ENCODE peak calls at places on chromosomes 4 and X, in seven cellular contexts. M is stimulated activated CD4-positive, alpha-beta T cell treated with anti-CD3 and anti-CD28 coated beads, Interleukin-2, amount 100 ng/mL, for 48 hours; F is RPMI7951; T is activated T-cell treated with anti-CD3 and anti-CD28 coated beads, Interleukin-2, amount 50 U/mL, for 4 hours; C is neural crest cell; P is GDM1; G is GM03348. U is an unnamed sample.

GRCh38 chr4:771464-771863 is 54.5 kb downstream of the CPLX1 start:
- DNase-seq in M (no peak), C (no peak), P (no peak), F (no peak), G (no peak), T (no peak), U (no peak)

GRCh38 chr4:141425124-141425523 is 204.4 kb downstream of the ZNF330 start:
- DNase-seq in C (no peak), G (peak; percentile 24), M (no peak), F (no peak), T (no peak), P (no peak), U (no peak)

GRCh38 chr4:118974758-118975157 is 86.1 kb downstream of the SYNPO2 start:
- DNase-seq in C (no peak), G (peak; percentile 31), M (no peak), T (no peak), F (no peak), P (no peak), U (no peak)

GRCh38 chr4:128220286-128221235 is 67.1 kb downstream of the PGRMC2 start:
- DNase-seq in F (peak; percentile 58), T (no peak), M (no peak), P (no peak), G (peak; percentile 68), C (no peak), U (no peak)

GRCh38 chr4:56699537-56699936 is 18.4 kb upstream of the HOPX start:
- DNase-seq in P (no peak), C (no peak), M (no peak), G (no peak), F (no peak), T (no peak), U (no peak)

GRCh38 chr4:151344948-151345347 is 19.5 kb upstream of the SH3D19 start:
- DNase-seq in T (no peak), P (no peak), M (no peak), G (no peak), F (no peak), C (no peak), U (no peak)

GRCh38 chrX:40331766-40332165 is 234.0 kb upstream of the BCOR start:
- DNase-seq in T (no peak), P (no peak), M (no peak), G (no peak), F (no peak), C (no peak), U (no peak)

GRCh38 chr4:139978692-139979091 is 175.3 kb downstream of the MAML3 start:
- DNase-seq in F (no peak), T (no peak), P (peak; percentile 70), G (no peak), C (no peak), M (no peak), U (no peak)

GRCh38 chr4:23889814-23890269 is at the start of gene PPARGC1A:
- DNase-seq in C (peak; percentile 13), M (no peak), G (no peak), F (peak; percentile 26), T (no peak), P (no peak), U (no peak)

GRCh38 chr4:157314906-157315305 is 94.4 kb downstream of the GRIA2 start:
- DNase-seq in F (no peak), M (no peak), T (no peak), C (no peak), P (no peak), G (no peak), U (no peak)

GRCh38 chr4:40419231-40419912 is 84.2 kb downstream of the CHRNA9 start:
- DNase-seq in T (no peak), F (no peak), P (no peak), C (no peak), G (no peak), M (no peak), U (no peak)

GRCh38 chrX:153671589-153672530 is 1.8 kb downstream of the PNCK start:
- DNase-seq in P (no peak), T (no peak), G (no peak), M (no peak), F (no peak), C (no peak), U (no peak)

GRCh38 chrX:35101901-35102300 is 159.3 kb downstream of the FAM47B start:
- DNase-seq in P (no peak), T (no peak), C (no peak), M (no peak), F (no peak), G (no peak), U (no peak)

GRCh38 chrX:87409113-87409841 is 108.3 kb upstream of the KLHL4 start:
- DNase-seq in P (no peak), M (no peak), C (no peak), T (no peak), G (no peak), F (peak; percentile 93), U (no peak)

GRCh38 chr4:147425019-147425418 is 55.9 kb upstream of the EDNRA start:
- DNase-seq in G (no peak), M (no peak), F (peak; percentile 64), C (no peak), T (no peak), P (no peak), U (no peak)

GRCh38 chr4:65983062-65983461 is 312.8 kb upstream of the EPHA5 start:
- DNase-seq in M (no peak), P (no peak), C (no peak), F (no peak), G (no peak), T (no peak), U (no peak)

GRCh38 chr4:3729188-3729884 is 36.8 kb upstream of the ADRA2C start:
- DNase-seq in G (peak; percentile 86), C (no peak), M (no peak), T (no peak), F (no peak), P (no peak), U (no peak)

GRCh38 chr4:88803600-88804096 is 106.0 kb upstream of the NAP1L5 start:
- DNase-seq in C (no peak), M (no peak), G (peak; percentile 52), F (peak; percentile 61), P (no peak), T (no peak), U (no peak)

GRCh38 chr4:152352645-152353116 is 183.2 kb downstream of the FBXW7 start:
- DNase-seq in P (peak; percentile 88), C (peak; percentile 34), M (no peak), G (peak; percentile 81), T (no peak), F (peak; percentile 98), U (peak; percentile 33)

GRCh38 chr4:25235401-25235800 is 1.6 kb downstream of the PI4K2B start:
- DNase-seq in G (no peak), M (no peak), C (no peak), F (no peak), P (no peak), T (no peak), U (no peak)

GRCh38 chrX:72313757-72314156 is 8.0 kb upstream of the CITED1 start:
- DNase-seq in M (no peak), T (no peak), G (no peak), F (no peak), C (no peak), P (no peak), U (no peak)

GRCh38 chr4:158858410-158859189 is 89.8 kb downstream of the FNIP2 start:
- DNase-seq in T (no peak), C (no peak), M (no peak), F (peak; percentile 66), G (peak; percentile 43), P (no peak), U (no peak)

GRCh38 chr4:10119773-10120172 is 3.2 kb upstream of the WDR1 start:
- DNase-seq in F (no peak), T (no peak), G (no peak), P (no peak), M (no peak), C (no peak), U (no peak)

GRCh38 chr4:88880501-88881226 is 176.3 kb downstream of the FAM13A start:
- DNase-seq in F (peak; percentile 24), P (no peak), G (no peak), M (no peak), C (no peak), T (no peak), U (no peak)

GRCh38 chrX:93242897-93243296 is 430.5 kb downstream of the NAP1L3 start:
- DNase-seq in T (no peak), P (no peak), C (no peak), F (no peak), G (no peak), M (no peak), U (no peak)

U was measured in mesothelial cell of epicardium.